ENCODE peak calls at places on chromosomes 16 and 17, in five cellular contexts. X is stimulated activated naive CD8-positive, alpha-beta T cell treated with anti-CD3 and anti-CD28 coated beads, Interleukin-15, Interleukin-2, amounts not matched to agents 100 U/mL and 50 U/mL, for 24 hours; G is EL; J is G401; H is activated naive CD8-positive, alpha-beta T cell treated with anti-CD3 and anti-CD28 coated beads, Interleukin-2, amount 50 U/mL, for 24 hours. E is an unnamed sample.

GRCh38 chr16:16992986-16993783 is 477.6 kb downstream of the XYLT1 start:
- DNase-seq in J (no peak), X (peak; percentile 23), H (peak; percentile 4), G (no peak), E (no peak)

GRCh38 chr16:23465179-23465578 is 12.2 kb upstream of the COG7 start:
- DNase-seq in X (no peak), G (no peak), H (no peak), J (no peak), E (no peak)

GRCh38 chr16:11152205-11152604 is 103.8 kb downstream of the SOCS1 start:
- DNase-seq in X (no peak), J (peak; percentile 93), G (no peak), H (no peak), E (no peak)

GRCh38 chr17:81179220-81179619 is 13.2 kb upstream of the AATK start:
- DNase-seq in H (no peak), X (no peak), J (no peak), G (no peak), E (no peak)

GRCh38 chr16:20904507-20905079 is 4.0 kb downstream of the LYRM1 start:
- DNase-seq in J (no peak), X (no peak), G (peak; percentile 72), H (no peak), E (peak; percentile 55)

GRCh38 chr17:78958556-78959191 is 21.0 kb downstream of the LGALS3BP start:
- DNase-seq in X (no peak), J (no peak), H (no peak), G (peak; percentile 37), E (peak; percentile 42)

GRCh38 chr17:50501054-50501453 is 7.2 kb upstream of the MYCBPAP start:
- DNase-seq in G (peak; percentile 41), X (peak; percentile 56), H (peak; percentile 47), J (no peak), E (no peak)

GRCh38 chr16:49019081-49019633 is 262.5 kb downstream of the CBLN1 start:
- DNase-seq in X (no peak), H (no peak), G (peak; percentile 55), J (peak; percentile 99), E (peak; percentile 80)

GRCh38 chr16:84924339-84925091 is 86.8 kb downstream of the ZDHHC7 start:
- DNase-seq in X (no peak), J (no peak), H (no peak), G (no peak), E (no peak)

GRCh38 chr17:17835415-17836249 is 1.2 kb downstream of the SREBF1 start:
- DNase-seq in H (peak; percentile 35), X (no peak), G (no peak), J (no peak), E (no peak)

GRCh38 chr17:79008666-79009387 is 737 bp downstream of the CANT1 start:
- DNase-seq in G (no peak), X (no peak), J (no peak), H (no peak), E (no peak)

GRCh38 chr16:79899316-79900110 is 299.0 kb upstream of the MAF start:
- DNase-seq in H (no peak), X (no peak), J (no peak), G (no peak), E (no peak)

GRCh38 chr17:28644782-28645575 is at the start of gene BLTP2:
- DNase-seq in H (peak; percentile 97), J (peak; percentile 93), X (peak; percentile 97), G (peak; percentile 94), E (peak; percentile 90)

GRCh38 chr17:6097005-6097279 is 26.8 kb downstream of the WSCD1 start:
- DNase-seq in J (peak; percentile 63), G (no peak), X (no peak), H (no peak), E (no peak)

E was measured in kidney glomerular epithelial cell.